ENCODE peak calls at places on chromosomes 3 and 15, in eight cellular contexts. One of them, this sample, is unnamed.

GRCh38 chr3:183830187-183830586 is 4.8 kb upstream of the MAP6D1 start:
- DNase-seq in activated CD4-positive, alpha-beta T cell treated with anti-CD3 and anti-CD28 coated beads, Interleukin-2, amount 50 U/mL, for 1 hour: no peak
- DNase-seq in cerebellar cortex: no peak
- DNase-seq in AG08395: no peak
- DNase-seq in GM04504: no peak
- DNase-seq in EL: no peak
- DNase-seq in NCI-H2081: no peak
- DNase-seq in heart right ventricle: no peak
- DNase-seq in this sample: no peak

GRCh38 chr3:134336587-134336986 is 37.7 kb downstream of the AMOTL2 start:
- DNase-seq in activated CD4-positive, alpha-beta T cell treated with anti-CD3 and anti-CD28 coated beads, Interleukin-2, amount 50 U/mL, for 1 hour: no peak
- DNase-seq in cerebellar cortex: no peak
- DNase-seq in AG08395: no peak
- DNase-seq in GM04504: no peak
- DNase-seq in EL: peak
- DNase-seq in NCI-H2081: no peak
- DNase-seq in heart right ventricle: no peak
- DNase-seq in this sample: no peak

GRCh38 chr3:182902236-182902635 is 78.1 kb downstream of the DCUN1D1 start:
- DNase-seq in activated CD4-positive, alpha-beta T cell treated with anti-CD3 and anti-CD28 coated beads, Interleukin-2, amount 50 U/mL, for 1 hour: no peak
- DNase-seq in cerebellar cortex: no peak
- DNase-seq in AG08395: no peak
- DNase-seq in GM04504: no peak
- DNase-seq in EL: no peak
- DNase-seq in NCI-H2081: no peak
- DNase-seq in heart right ventricle: no peak
- DNase-seq in this sample: no peak

GRCh38 chr3:151434151-151434890 is 26.5 kb downstream of the IGSF10 start:
- DNase-seq in activated CD4-positive, alpha-beta T cell treated with anti-CD3 and anti-CD28 coated beads, Interleukin-2, amount 50 U/mL, for 1 hour: no peak
- DNase-seq in cerebellar cortex: no peak
- DNase-seq in AG08395: peak
- DNase-seq in GM04504: peak
- DNase-seq in EL: peak
- DNase-seq in NCI-H2081: no peak
- DNase-seq in heart right ventricle: no peak
- DNase-seq in this sample: no peak

GRCh38 chr15:38378162-38378560 is 75.8 kb upstream of the FAM98B start:
- DNase-seq in activated CD4-positive, alpha-beta T cell treated with anti-CD3 and anti-CD28 coated beads, Interleukin-2, amount 50 U/mL, for 1 hour: no peak
- DNase-seq in cerebellar cortex: no peak
- DNase-seq in AG08395: peak
- DNase-seq in GM04504: no peak
- DNase-seq in EL: no peak
- DNase-seq in NCI-H2081: no peak
- DNase-seq in heart right ventricle: peak
- DNase-seq in this sample: peak

GRCh38 chr15:86650084-86650483 is 570.4 kb downstream of the AGBL1 start:
- DNase-seq in activated CD4-positive, alpha-beta T cell treated with anti-CD3 and anti-CD28 coated beads, Interleukin-2, amount 50 U/mL, for 1 hour: no peak
- DNase-seq in cerebellar cortex: no peak
- DNase-seq in AG08395: no peak
- DNase-seq in GM04504: no peak
- DNase-seq in EL: peak
- DNase-seq in NCI-H2081: no peak
- DNase-seq in heart right ventricle: no peak
- DNase-seq in this sample: no peak

GRCh38 chr15:71792521-71792920 is 17.8 kb upstream of the NR2E3 start:
- DNase-seq in activated CD4-positive, alpha-beta T cell treated with anti-CD3 and anti-CD28 coated beads, Interleukin-2, amount 50 U/mL, for 1 hour: no peak
- DNase-seq in cerebellar cortex: no peak
- DNase-seq in AG08395: peak
- DNase-seq in GM04504: no peak
- DNase-seq in EL: peak
- DNase-seq in NCI-H2081: no peak
- DNase-seq in heart right ventricle: no peak
- DNase-seq in this sample: no peak

GRCh38 chr3:21694506-21694905 is 56.5 kb downstream of the ZNF385D start:
- DNase-seq in activated CD4-positive, alpha-beta T cell treated with anti-CD3 and anti-CD28 coated beads, Interleukin-2, amount 50 U/mL, for 1 hour: no peak
- DNase-seq in cerebellar cortex: no peak
- DNase-seq in AG08395: no peak
- DNase-seq in GM04504: no peak
- DNase-seq in EL: no peak
- DNase-seq in NCI-H2081: no peak
- DNase-seq in heart right ventricle: no peak
- DNase-seq in this sample: no peak

GRCh38 chr3:180018588-180018987 is 18.1 kb downstream of the PEX5L start:
- DNase-seq in activated CD4-positive, alpha-beta T cell treated with anti-CD3 and anti-CD28 coated beads, Interleukin-2, amount 50 U/mL, for 1 hour: no peak
- DNase-seq in cerebellar cortex: no peak
- DNase-seq in AG08395: no peak
- DNase-seq in GM04504: no peak
- DNase-seq in EL: no peak
- DNase-seq in NCI-H2081: no peak
- DNase-seq in heart right ventricle: no peak
- DNase-seq in this sample: no peak

GRCh38 chr15:35693286-35693685 is 147.3 kb upstream of the DPH6 start:
- DNase-seq in activated CD4-positive, alpha-beta T cell treated with anti-CD3 and anti-CD28 coated beads, Interleukin-2, amount 50 U/mL, for 1 hour: no peak
- DNase-seq in cerebellar cortex: no peak
- DNase-seq in AG08395: peak
- DNase-seq in GM04504: no peak
- DNase-seq in EL: peak
- DNase-seq in NCI-H2081: no peak
- DNase-seq in heart right ventricle: no peak
- DNase-seq in this sample: no peak

GRCh38 chr15:85642693-85643058 is 152.0 kb downstream of the KLHL25 start:
- DNase-seq in activated CD4-positive, alpha-beta T cell treated with anti-CD3 and anti-CD28 coated beads, Interleukin-2, amount 50 U/mL, for 1 hour: no peak
- DNase-seq in cerebellar cortex: no peak
- DNase-seq in AG08395: peak
- DNase-seq in GM04504: no peak
- DNase-seq in EL: no peak
- DNase-seq in NCI-H2081: no peak
- DNase-seq in heart right ventricle: peak
- DNase-seq in this sample: peak

GRCh38 chr15:32706704-32707103 is 11.1 kb upstream of the GREM1 start:
- DNase-seq in activated CD4-positive, alpha-beta T cell treated with anti-CD3 and anti-CD28 coated beads, Interleukin-2, amount 50 U/mL, for 1 hour: no peak
- DNase-seq in cerebellar cortex: no peak
- DNase-seq in AG08395: peak
- DNase-seq in GM04504: no peak
- DNase-seq in EL: peak
- DNase-seq in NCI-H2081: no peak
- DNase-seq in heart right ventricle: no peak
- DNase-seq in this sample: no peak

GRCh38 chr15:26712350-26712749 is 60.5 kb downstream of the GABRB3 start:
- DNase-seq in activated CD4-positive, alpha-beta T cell treated with anti-CD3 and anti-CD28 coated beads, Interleukin-2, amount 50 U/mL, for 1 hour: no peak
- DNase-seq in cerebellar cortex: no peak
- DNase-seq in AG08395: no peak
- DNase-seq in GM04504: no peak
- DNase-seq in EL: no peak
- DNase-seq in NCI-H2081: no peak
- DNase-seq in heart right ventricle: no peak
- DNase-seq in this sample: no peak

GRCh38 chr3:181726351-181727121 is 14.8 kb downstream of the SOX2 start:
- DNase-seq in activated CD4-positive, alpha-beta T cell treated with anti-CD3 and anti-CD28 coated beads, Interleukin-2, amount 50 U/mL, for 1 hour: no peak
- DNase-seq in cerebellar cortex: no peak
- DNase-seq in AG08395: no peak
- DNase-seq in GM04504: no peak
- DNase-seq in EL: no peak
- DNase-seq in NCI-H2081: peak
- DNase-seq in heart right ventricle: no peak
- DNase-seq in this sample: no peak

GRCh38 chr15:66670698-66671580 is 31.1 kb upstream of the SMAD6 start:
- DNase-seq in activated CD4-positive, alpha-beta T cell treated with anti-CD3 and anti-CD28 coated beads, Interleukin-2, amount 50 U/mL, for 1 hour: no peak
- DNase-seq in cerebellar cortex: peak
- DNase-seq in AG08395: no peak
- DNase-seq in GM04504: no peak
- DNase-seq in EL: no peak
- DNase-seq in NCI-H2081: peak
- DNase-seq in heart right ventricle: no peak
- DNase-seq in this sample: no peak

GRCh38 chr15:70503073-70503745 is 260.1 kb downstream of the UACA start:
- DNase-seq in activated CD4-positive, alpha-beta T cell treated with anti-CD3 and anti-CD28 coated beads, Interleukin-2, amount 50 U/mL, for 1 hour: no peak
- DNase-seq in cerebellar cortex: no peak
- DNase-seq in AG08395: no peak
- DNase-seq in GM04504: no peak
- DNase-seq in EL: no peak
- DNase-seq in NCI-H2081: no peak
- DNase-seq in heart right ventricle: no peak
- DNase-seq in this sample: no peak

GRCh38 chr15:63189955-63190691 is 717 bp downstream of the RAB8B start:
- DNase-seq in activated CD4-positive, alpha-beta T cell treated with anti-CD3 and anti-CD28 coated beads, Interleukin-2, amount 50 U/mL, for 1 hour: no peak
- DNase-seq in cerebellar cortex: peak
- DNase-seq in AG08395: no peak
- DNase-seq in GM04504: no peak
- DNase-seq in EL: peak
- DNase-seq in NCI-H2081: no peak
- DNase-seq in heart right ventricle: no peak
- DNase-seq in this sample: no peak

GRCh38 chr15:71052356-71052755 is 62.9 kb upstream of the THSD4 start:
- DNase-seq in activated CD4-positive, alpha-beta T cell treated with anti-CD3 and anti-CD28 coated beads, Interleukin-2, amount 50 U/mL, for 1 hour: no peak
- DNase-seq in cerebellar cortex: no peak
- DNase-seq in AG08395: peak
- DNase-seq in GM04504: no peak
- DNase-seq in EL: peak
- DNase-seq in NCI-H2081: no peak
- DNase-seq in heart right ventricle: no peak
- DNase-seq in this sample: no peak

GRCh38 chr3:195012571-195012970 is 258.4 kb downstream of the XXYLT1 start:
- DNase-seq in activated CD4-positive, alpha-beta T cell treated with anti-CD3 and anti-CD28 coated beads, Interleukin-2, amount 50 U/mL, for 1 hour: no peak
- DNase-seq in cerebellar cortex: no peak
- DNase-seq in AG08395: no peak
- DNase-seq in GM04504: no peak
- DNase-seq in EL: no peak
- DNase-seq in NCI-H2081: no peak
- DNase-seq in heart right ventricle: no peak
- DNase-seq in this sample: no peak

GRCh38 chr15:90362936-90363212 is 10.8 kb downstream of the ZNF774 start:
- DNase-seq in activated CD4-positive, alpha-beta T cell treated with anti-CD3 and anti-CD28 coated beads, Interleukin-2, amount 50 U/mL, for 1 hour: no peak
- DNase-seq in cerebellar cortex: no peak
- DNase-seq in AG08395: peak
- DNase-seq in GM04504: peak
- DNase-seq in EL: peak
- DNase-seq in NCI-H2081: no peak
- DNase-seq in heart right ventricle: no peak
- DNase-seq in this sample: no peak

GRCh38 chr3:71859128-71859519 is 74.2 kb upstream of the PROK2 start:
- DNase-seq in activated CD4-positive, alpha-beta T cell treated with anti-CD3 and anti-CD28 coated beads, Interleukin-2, amount 50 U/mL, for 1 hour: no peak
- DNase-seq in cerebellar cortex: peak
- DNase-seq in AG08395: no peak
- DNase-seq in GM04504: no peak
- DNase-seq in EL: peak
- DNase-seq in NCI-H2081: peak
- DNase-seq in heart right ventricle: no peak
- DNase-seq in this sample: no peak